ENCODE peak calls at places on chromosome 19, in nine cellular contexts. Z is activated T-helper 1 cell treated with Interleukin-2 at 50 U/mL for 16 hours; R is activated T-cell treated with anti-CD3 and anti-CD28 coated beads for 1 hour; X is GM12865; K is adrenal gland; O is NCI-H1417; L is left cardiac atrium; C is activated CD4-positive, alpha-beta T cell treated with anti-CD3 and anti-CD28 coated beads, Interleukin-2, amount 10 ng/mL, durations not matched to agents 7 days and 5 days; Y is H1. V is an unnamed sample.

GRCh38 chr19:21463449-21464105 is 41.8 kb upstream of the ZNF429 start:
- DNase-seq in Y (peak), R (peak), L (peak), Z (no peak), C (peak), K (peak), X (no peak), O (no peak), V (peak)

GRCh38 chr19:29711584-29712132 is 3.4 kb downstream of the C19orf12 start:
- DNase-seq in K (no peak), L (no peak), O (no peak), Y (no peak), C (peak), Z (no peak), X (no peak), R (no peak), V (no peak)

GRCh38 chr19:49421039-49421877 is 2.0 kb downstream of the PTH2 start:
- DNase-seq in X (no peak), Z (no peak), L (peak), K (peak), O (peak), R (no peak), C (peak), Y (peak), V (peak)

GRCh38 chr19:35436477-35437141 is 11.4 kb upstream of the FFAR2 start:
- DNase-seq in L (peak), K (peak), O (no peak), C (peak), Z (no peak), R (no peak), Y (no peak), X (peak), V (no peak)

GRCh38 chr19:14476663-14477401 is 1.7 kb upstream of the PTGER1 start:
- DNase-seq in X (no peak), C (no peak), L (peak), R (no peak), K (peak), Z (no peak), Y (no peak), O (no peak), V (peak)

GRCh38 chr19:32642771-32643170 is 32.2 kb downstream of the ANKRD27 start:
- DNase-seq in X (no peak), Z (peak), R (peak), L (no peak), Y (no peak), C (peak), K (no peak), O (no peak), V (no peak)

GRCh38 chr19:47860602-47861297 is 1.7 kb downstream of the TPRX2 start:
- DNase-seq in O (no peak), L (no peak), R (no peak), X (no peak), K (no peak), Y (no peak), Z (no peak), C (no peak), V (peak)

GRCh38 chr19:418761-419632 is 10.1 kb upstream of the C2CD4C start:
- DNase-seq in Z (no peak), C (no peak), K (peak), X (no peak), R (no peak), L (peak), Y (no peak), O (no peak), V (no peak)

GRCh38 chr19:19417618-19418270 is 12.3 kb downstream of the GATAD2A start:
- DNase-seq in C (no peak), R (no peak), K (peak), X (no peak), O (no peak), Y (no peak), L (no peak), Z (no peak), V (no peak)

GRCh38 chr19:55228403-55229031 is at the start of gene TMEM86B:
- DNase-seq in C (no peak), Y (no peak), K (no peak), L (no peak), R (no peak), Z (no peak), O (no peak), X (no peak), V (peak)

GRCh38 chr19:18895038-18895827 is 725 bp downstream of the CERS1 start:
- DNase-seq in O (peak), C (no peak), R (no peak), X (peak), Z (no peak), K (peak), Y (no peak), L (peak), V (peak)

GRCh38 chr19:4007836-4008539 is 452 bp downstream of the PIAS4 start:
- DNase-seq in K (peak), R (no peak), L (no peak), C (peak), Y (no peak), Z (no peak), X (no peak), O (peak), V (peak)

GRCh38 chr19:13902993-13903555 is 2.8 kb downstream of the BRME1 start:
- DNase-seq in O (no peak), K (no peak), R (no peak), Y (no peak), L (no peak), X (peak), C (no peak), Z (no peak), V (peak)

V was measured in H7.